ENCODE peak calls at places on chromosomes 2 and 18, in four cellular contexts. Q, X, E and U are unnamed samples.
A peak's percentile ranks its signal among the peaks of the same experiment; 100 is the strongest.

GRCh38 chr2:127615511-127616166 is 30.3 kb upstream of the GPR17 start:
- DNase-seq in Q (no peak), X (no peak), E (no peak), U (peak; percentile 32)

GRCh38 chr2:118987886-118988285 is 45.9 kb downstream of the MARCO start:
- DNase-seq in Q (no peak), X (no peak), E (peak; percentile 25), U (peak; percentile 69)

GRCh38 chr2:137348301-137348700 is 583.0 kb downstream of the THSD7B start:
- DNase-seq in Q (no peak), X (no peak), E (no peak), U (no peak)

GRCh38 chr18:34153711-34154110 is 71.0 kb downstream of the NOL4 start:
- DNase-seq in Q (peak; percentile 59), X (no peak), E (no peak), U (peak; percentile 10)

GRCh38 chr2:106159867-106160785 is 34.0 kb downstream of the UXS1 start:
- DNase-seq in Q (no peak), X (no peak), E (no peak), U (no peak)

GRCh38 chr2:227164745-227165350 is 424 bp downstream of the COL4A3 start:
- DNase-seq in Q (no peak), X (no peak), E (no peak), U (no peak)

GRCh38 chr2:126914811-126915500 is 16.3 kb downstream of the TEX51 start:
- DNase-seq in Q (no peak), X (no peak), E (no peak), U (no peak)

GRCh38 chr2:85972355-85972754 is 83.6 kb upstream of the ST3GAL5 start:
- DNase-seq in Q (no peak), X (no peak), E (no peak), U (no peak)

GRCh38 chr18:9708057-9708881 is at the start of gene RAB31:
- DNase-seq in Q (peak; percentile 69), X (peak; percentile 12), E (peak; percentile 76), U (peak; percentile 37)

GRCh38 chr18:13625355-13625754 is 101.0 kb downstream of the FAM210A start:
- DNase-seq in Q (no peak), X (no peak), E (no peak), U (no peak)

GRCh38 chr2:64019083-64019974 is at the start of gene VPS54:
- DNase-seq in Q (peak; percentile 78), X (no peak), E (peak; percentile 48), U (peak; percentile 49)

GRCh38 chr2:118634876-118635275 is 212.6 kb downstream of the EN1 start:
- DNase-seq in Q (no peak), X (no peak), E (no peak), U (no peak)

GRCh38 chr2:156338578-156338977 is 6.1 kb upstream of the NR4A2 start:
- DNase-seq in Q (no peak), X (no peak), E (no peak), U (no peak)

GRCh38 chr2:42979870-42980763 is 187.7 kb upstream of the HAAO start:
- DNase-seq in Q (no peak), X (no peak), E (no peak), U (no peak)

GRCh38 chr2:60804473-60804872 is 48.4 kb downstream of the PAPOLG start:
- DNase-seq in Q (no peak), X (no peak), E (no peak), U (no peak)

GRCh38 chr2:201144101-201145051 is 28.4 kb downstream of the CFLAR start:
- DNase-seq in Q (no peak), X (no peak), E (no peak), U (no peak)

GRCh38 chr2:71552861-71553301 is 99.5 kb downstream of the DYSF start:
- DNase-seq in Q (no peak), X (no peak), E (no peak), U (no peak)

GRCh38 chr2:190060019-190060418 is 2.5 kb downstream of the MSTN start:
- DNase-seq in Q (no peak), X (no peak), E (no peak), U (no peak)

GRCh38 chr2:190062617-190063016 is at the start of gene MSTN:
- DNase-seq in Q (no peak), X (no peak), E (no peak), U (no peak)

GRCh38 chr2:190060626-190061025 is 1.9 kb downstream of the MSTN start:
- DNase-seq in Q (no peak), X (no peak), E (no peak), U (no peak)

GRCh38 chr2:190063624-190064023 is 1.1 kb upstream of the MSTN start:
- DNase-seq in Q (no peak), X (no peak), E (no peak), U (no peak)

DNA sequence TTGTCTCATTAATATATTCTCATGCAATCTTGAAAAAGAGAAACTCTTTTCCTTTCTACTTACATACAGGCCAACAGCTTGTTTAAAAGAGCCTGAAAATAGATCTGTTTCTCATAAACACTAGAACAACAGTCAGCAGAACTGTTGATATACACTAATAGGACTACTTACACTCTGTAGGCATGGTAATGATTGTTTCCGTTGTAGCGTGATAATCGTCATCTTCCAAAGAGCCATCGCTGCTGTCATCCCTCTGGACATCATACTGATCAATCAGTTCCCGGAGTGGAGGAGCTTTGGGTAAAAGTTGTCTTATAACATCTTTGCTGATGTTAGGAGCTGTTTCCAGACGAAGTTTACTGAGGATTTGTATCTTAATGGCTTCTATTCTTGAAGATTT is 476 bp downstream of the MSTN start:
- DNase-seq in Q (no peak), X (no peak), E (no peak), U (no peak)
- H3K4me3 ChIP-seq in Q (peak overlapping the region; percentile 7), X (no peak overlapping the region), E (no peak overlapping the region), U (no peak overlapping the region)

DNA sequence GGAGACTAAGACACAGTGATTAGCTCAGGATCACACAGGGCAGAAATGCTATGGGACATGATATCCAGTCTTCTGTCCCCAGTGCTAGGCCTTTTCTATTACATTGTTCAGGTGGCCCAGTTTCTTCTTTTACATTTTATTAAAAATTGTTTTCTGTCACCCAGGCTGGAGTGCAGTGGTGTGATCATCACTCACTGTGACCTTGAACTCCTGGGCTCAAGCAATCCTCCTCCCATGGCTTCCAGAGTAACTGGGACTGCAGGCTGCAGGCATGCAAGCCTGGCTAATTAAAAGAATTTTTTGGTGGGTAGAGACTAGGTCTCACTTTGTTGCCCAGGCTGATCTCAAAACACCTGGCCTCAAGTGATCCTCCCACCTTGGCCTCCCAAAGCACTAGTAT is 15.4 kb downstream of the PDK1 start:
- DNase-seq in Q (no peak), X (no peak), E (no peak), U (no peak)
- H3K36me3 ChIP-seq in Q (no peaks in the 10 kb centered on the region), X (no peaks in the 10 kb centered on the region), E (peaks cover 32% of the 10 kb centered on the region), U (peaks cover 41% of the 10 kb centered on the region)

DNA sequence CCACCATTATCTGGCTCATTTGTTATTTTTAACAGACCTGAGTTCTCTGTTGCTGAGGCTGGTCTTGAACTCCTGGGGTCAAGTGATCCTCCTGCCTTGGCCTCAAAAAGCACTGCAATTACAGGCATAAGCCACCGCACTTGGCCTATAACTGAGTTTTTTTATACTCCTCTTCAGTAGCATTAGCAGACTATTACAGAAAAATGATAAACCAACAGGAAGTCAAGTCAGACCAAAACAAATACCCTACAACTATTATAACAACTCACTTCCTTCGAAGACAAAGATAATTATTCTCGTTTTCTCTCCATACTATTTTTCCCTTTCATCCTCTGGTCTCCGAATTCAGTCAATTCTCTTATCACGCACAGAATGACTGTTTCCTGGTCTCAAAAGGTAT is 78.2 kb downstream of the MEMO1 start:
- DNase-seq in Q (no peak), X (no peak), E (no peak), U (no peak)
- H3K4me3 ChIP-seq in Q (no peak overlapping the region), X (no peak overlapping the region), E (no peak overlapping the region), U (no peak overlapping the region)

GRCh38 chr2:37318401-37318800 is 6.2 kb downstream of the PRKD3 start:
- DNase-seq in Q (peak; percentile 89), X (no peak), E (no peak), U (no peak)
- H3K36me3 ChIP-seq in Q (peaks cover 2% of the 10 kb centered on the region), X (no peaks in the 10 kb centered on the region), E (peaks cover 3% of the 10 kb centered on the region), U (no peaks in the 10 kb centered on the region)

GRCh38 chr18:28177828-28178635 is 1.1 kb upstream of the CDH2 start:
- DNase-seq in Q (no peak), X (no peak), E (no peak), U (peak; percentile 21)
- H3K4me3 ChIP-seq in Q (peak overlapping the region; percentile 57), X (peak overlapping the region; percentile 68), E (peak overlapping the region; percentile 32), U (no peak overlapping the region)

GRCh38 chr2:233270951-233271350 is 19.5 kb downstream of the ATG16L1 start:
- DNase-seq in Q (no peak), X (no peak), E (no peak), U (no peak)

GRCh38 chr2:233271693-233272092 is 20.2 kb downstream of the ATG16L1 start:
- DNase-seq in Q (no peak), X (no peak), E (no peak), U (no peak)

GRCh38 chr2:233273120-233273519 is 21.6 kb downstream of the ATG16L1 start:
- DNase-seq in Q (no peak), X (no peak), E (no peak), U (no peak)

GRCh38 chr2:233278921-233279320 is 27.4 kb downstream of the ATG16L1 start:
- DNase-seq in Q (no peak), X (no peak), E (no peak), U (no peak)

GRCh38 chr2:233275223-233275622 is 23.8 kb downstream of the ATG16L1 start:
- DNase-seq in Q (no peak), X (no peak), E (no peak), U (no peak)
- H3K36me3 ChIP-seq in Q (peaks cover 11% of the 10 kb centered on the region), X (no peaks in the 10 kb centered on the region), E (peaks cover 67% of the 10 kb centered on the region), U (peaks cover 40% of the 10 kb centered on the region)

DNA sequence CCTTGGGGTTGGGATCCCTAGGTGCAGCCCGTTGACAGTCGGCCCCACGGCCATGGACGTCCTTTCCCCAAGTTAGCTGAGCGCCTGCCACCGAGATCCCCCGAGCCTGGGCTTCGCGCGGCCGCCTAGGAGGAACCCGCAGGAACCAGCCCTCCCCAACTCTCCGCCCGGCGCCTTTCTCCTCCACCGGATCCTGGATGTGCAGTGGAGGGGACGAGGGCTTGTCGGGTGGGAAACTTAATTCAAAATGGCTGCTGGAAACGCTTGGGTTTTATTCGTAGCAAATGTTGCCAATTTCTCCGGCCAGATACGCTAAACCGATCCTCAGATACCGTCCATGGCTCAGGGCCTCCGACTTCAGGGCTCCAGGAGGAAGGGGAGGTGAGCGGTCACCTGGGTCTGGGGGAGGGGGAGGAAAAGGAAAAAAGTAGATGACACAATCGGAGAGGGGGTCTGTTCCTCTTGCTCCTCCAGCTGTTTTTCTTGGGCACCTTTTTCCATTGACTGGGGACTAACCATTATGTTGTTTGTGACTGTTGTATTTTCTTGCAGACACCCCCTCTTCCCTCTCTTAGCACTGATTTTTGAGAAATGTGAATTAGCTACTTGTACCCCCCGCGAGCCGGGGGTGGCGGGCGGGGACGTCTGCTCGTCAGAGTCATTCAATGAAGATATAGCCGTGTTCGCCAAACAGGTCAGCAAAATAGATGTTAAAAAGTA is 4.5 kb downstream of the MEIS1 start:
- DNase-seq in Q (peak; percentile 41), X (no peak), E (no peak), U (no peak)
- H3K4me3 ChIP-seq in Q (peak overlapping the region; percentile 81), X (peak overlapping the region; percentile 76), E (peak overlapping the region; percentile 50), U (no peak overlapping the region)

DNA sequence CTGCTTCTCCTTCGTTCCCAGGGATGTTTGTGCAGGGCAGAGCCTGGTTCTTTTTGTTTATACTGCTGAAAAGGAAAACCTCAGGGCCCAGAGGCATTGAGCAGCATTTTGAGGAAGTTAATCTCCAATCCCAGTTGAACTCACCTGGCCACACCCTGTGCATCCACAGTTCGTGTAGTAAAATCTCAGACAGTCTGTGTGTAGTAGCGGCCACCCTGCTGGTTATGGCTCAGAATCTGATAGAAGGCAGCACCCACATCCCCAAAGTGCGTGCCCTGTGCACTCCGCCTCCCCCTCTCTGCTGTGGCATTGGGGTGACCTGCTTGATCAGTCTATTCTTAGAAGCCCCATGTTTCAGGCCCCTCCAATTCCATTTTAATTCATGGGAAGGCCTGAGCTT is 10.9 kb downstream of the TRIB2 start:
- DNase-seq in Q (no peak), X (no peak), E (no peak), U (no peak)
- H3K36me3 ChIP-seq in Q (peaks cover 17% of the 10 kb centered on the region), X (no peaks in the 10 kb centered on the region), E (peaks cover 7% of the 10 kb centered on the region), U (peaks cover 8% of the 10 kb centered on the region)